ENCODE peak calls at places on chromosomes 13 and 19, in five cellular contexts. E is right atrium auricular region, F is esophagus squamous epithelium, K is K562, O is SK-N-SH. W is an unnamed sample.

GRCh38 chr19:16587031-16588023 is 15.1 kb upstream of the SLC35E1 start:
- DNase-seq in E (no peak), F (no peak), K (no peak), O (no peak), W (no peak)

GRCh38 chr13:39408512-39408911 is 194.5 kb downstream of the LHFPL6 start:
- DNase-seq in E (no peak), F (no peak), K (no peak), O (no peak), W (no peak)

GRCh38 chr19:2320057-2320456 is 8.3 kb downstream of the LSM7 start:
- DNase-seq in E (no peak), F (no peak), K (no peak), O (no peak), W (no peak)

GRCh38 chr19:934865-935422 is 9.1 kb downstream of the ARID3A start:
- DNase-seq in E (peak; percentile 83), F (no peak), K (no peak), O (peak; percentile 85), W (no peak)

GRCh38 chr19:41218615-41219507 is at the start of gene AXL:
- DNase-seq in E (peak; percentile 95), F (no peak), K (peak; percentile 42), O (peak; percentile 43), W (peak; percentile 95)

GRCh38 chr13:44969858-44970484 is 19.3 kb downstream of the NUFIP1 start:
- DNase-seq in E (no peak), F (no peak), K (no peak), O (peak; percentile 53), W (no peak)

GRCh38 chr19:28948531-28948930 is 264.4 kb downstream of the UQCRFS1 start:
- DNase-seq in E (no peak), F (no peak), K (no peak), O (no peak), W (no peak)

GRCh38 chr19:33385956-33386355 is 12.4 kb downstream of the CEBPG start:
- DNase-seq in E (no peak), F (no peak), K (no peak), O (no peak), W (no peak)

GRCh38 chr19:8254286-8255001 is 45.3 kb downstream of the CERS4 start:
- DNase-seq in E (no peak), F (no peak), K (no peak), O (no peak), W (no peak)

GRCh38 chr19:48330012-48330681 is 4.8 kb downstream of the EMP3 start:
- DNase-seq in E (no peak), F (peak; percentile 39), K (no peak), O (peak; percentile 91), W (no peak)

GRCh38 chr13:21611385-21611784 is 7.4 kb upstream of the MICU2 start:
- DNase-seq in E (no peak), F (no peak), K (no peak), O (no peak), W (no peak)

GRCh38 chr19:19656451-19657396 is 6.8 kb downstream of the ATP13A1 start:
- DNase-seq in E (no peak), F (no peak), K (no peak), O (peak; percentile 17), W (no peak)

GRCh38 chr19:29277107-29277506 is 64.2 kb upstream of the UQCRFS1 start:
- DNase-seq in E (no peak), F (no peak), K (no peak), O (no peak), W (peak; percentile 45)

GRCh38 chr19:55080121-55080914 is 4.6 kb downstream of the EPS8L1 start:
- DNase-seq in E (no peak), F (no peak), K (peak; percentile 98), O (peak; percentile 96), W (no peak)

GRCh38 chr13:46609726-46610125 is 56.8 kb downstream of the LRCH1 start:
- DNase-seq in E (no peak), F (no peak), K (no peak), O (no peak), W (no peak)

GRCh38 chr13:27007166-27007565 is 164.4 kb downstream of the USP12 start:
- DNase-seq in E (no peak), F (no peak), K (no peak), O (no peak), W (peak; percentile 45)

GRCh38 chr13:109945206-109945960 is 159.0 kb upstream of the IRS2 start:
- DNase-seq in E (no peak), F (no peak), K (no peak), O (no peak), W (no peak)

GRCh38 chr19:17784201-17785008 is 10.5 kb upstream of the B3GNT3 start:
- DNase-seq in E (peak; percentile 78), F (no peak), K (peak; percentile 73), O (peak; percentile 93), W (no peak)

GRCh38 chr13:113656831-113657671 is 947 bp downstream of the ATP4B start:
- DNase-seq in E (no peak), F (no peak), K (no peak), O (no peak), W (peak; percentile 66)

GRCh38 chr13:20461860-20462532 is 63.7 kb downstream of the CRYL1 start:
- DNase-seq in E (no peak), F (no peak), K (no peak), O (no peak), W (no peak)

GRCh38 chr13:21686761-21687391 is 16.0 kb downstream of the FGF9 start:
- DNase-seq in E (no peak), F (no peak), K (no peak), O (no peak), W (no peak)

GRCh38 chr19:47885067-47885463 is 1.1 kb downstream of the SULT2A1 start:
- DNase-seq in E (no peak), F (no peak), K (no peak), O (no peak), W (no peak)

GRCh38 chr19:6272913-6273600 is 6.7 kb downstream of the MLLT1 start:
- DNase-seq in E (no peak), F (no peak), K (no peak), O (no peak), W (no peak)

GRCh38 chr19:49872245-49873148 is 4.7 kb downstream of the AKT1S1 start:
- DNase-seq in E (no peak), F (no peak), K (no peak), O (no peak), W (no peak)

GRCh38 chr19:21604351-21604926 is 99.0 kb downstream of the ZNF429 start:
- DNase-seq in E (no peak), F (no peak), K (no peak), O (no peak), W (no peak)

GRCh38 chr13:60379837-60380236 is 17.2 kb upstream of the TDRD3 start:
- DNase-seq in E (no peak), F (no peak), K (peak; percentile 11), O (no peak), W (no peak)

GRCh38 chr19:27867981-27868380 is 1345.0 kb downstream of the UQCRFS1 start:
- DNase-seq in E (no peak), F (no peak), K (no peak), O (no peak), W (no peak)

GRCh38 chr19:35395762-35396199 is 24.9 kb downstream of the GPR42 start:
- DNase-seq in E (no peak), F (no peak), K (no peak), O (peak; percentile 32), W (no peak)

GRCh38 chr13:44271031-44271433 is 102.6 kb upstream of the SERP2 start:
- DNase-seq in E (no peak), F (no peak), K (no peak), O (no peak), W (no peak)

GRCh38 chr19:12769689-12770088 is 5.7 kb downstream of the HOOK2 start:
- DNase-seq in E (no peak), F (no peak), K (peak; percentile 63), O (no peak), W (no peak)

GRCh38 chr19:6501740-6502648 is at the start of gene TUBB4A:
- DNase-seq in E (no peak), F (no peak), K (peak; percentile 86), O (peak; percentile 95), W (no peak)

GRCh38 chr19:48501961-48502719 is 9.5 kb downstream of the LMTK3 start:
- DNase-seq in E (no peak), F (peak; percentile 61), K (peak; percentile 95), O (peak; percentile 85), W (peak; percentile 74)

GRCh38 chr19:13098291-13099072 is 4.2 kb downstream of the LYL1 start:
- DNase-seq in E (no peak), F (no peak), K (peak; percentile 25), O (no peak), W (no peak)

GRCh38 chr13:76438050-76438449 is 448.2 kb downstream of the KCTD12 start:
- DNase-seq in E (no peak), F (no peak), K (no peak), O (no peak), W (no peak)

DNA sequence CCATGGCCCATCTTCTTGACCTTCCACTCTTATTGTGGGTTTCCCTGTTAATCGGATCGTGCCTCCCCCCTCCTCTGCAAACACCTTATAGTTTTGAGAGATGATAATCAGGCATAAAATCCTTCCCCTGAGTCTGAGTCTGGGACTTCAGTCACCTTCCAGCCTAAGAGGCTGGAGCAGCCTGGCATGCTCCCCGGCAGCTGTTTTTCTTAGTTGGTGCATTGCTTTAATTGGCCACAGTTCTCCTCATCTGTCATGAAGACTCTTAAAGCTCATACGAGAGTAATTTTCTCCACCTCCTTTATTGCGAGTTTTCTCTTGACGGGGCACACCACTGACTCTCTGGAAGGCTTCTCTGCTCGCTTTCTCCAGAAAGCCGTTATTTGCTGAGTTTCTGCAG is 310.4 kb downstream of the ATP8A2 start:
- DNase-seq in E (no peak), F (no peak), K (no peak), O (no peak), W (no peak)
- H3K27ac ChIP-seq in E (no peak overlapping the region), F (no peak overlapping the region), K (no peak overlapping the region), O (no peak overlapping the region), W (no peak overlapping the region)

DNA sequence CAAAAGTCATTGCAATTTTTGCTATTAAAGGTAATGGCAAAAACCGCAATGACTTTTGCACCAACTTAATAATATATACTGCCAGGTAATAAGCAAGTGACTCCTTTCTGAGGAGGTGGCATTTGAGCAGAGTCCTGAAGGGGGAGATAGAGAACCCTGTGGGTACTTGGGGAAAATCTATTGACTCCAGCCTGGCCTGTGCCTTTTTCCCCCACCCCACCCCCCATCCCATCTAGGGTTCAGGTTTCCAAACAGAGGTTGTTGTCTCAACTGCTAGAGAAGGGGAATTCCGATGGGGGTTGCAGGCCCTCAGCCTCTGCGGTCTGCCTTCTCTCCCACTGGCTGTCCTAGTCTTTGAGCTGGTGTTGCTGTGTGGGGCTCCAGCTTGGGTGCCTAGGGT is 11.5 kb downstream of the S1PR2 start:
- DNase-seq in E (no peak), F (no peak), K (peak; percentile 51), O (no peak), W (no peak)
- TF ChIP-seq CTCF in E (no peak), F (no peak), K (peak; percentile 65), O (no peak), W (no peak)

GRCh38 chr19:38650180-38650775 is 2.8 kb downstream of the ACTN4 start:
- DNase-seq in E (no peak), F (no peak), K (no peak), O (no peak), W (no peak)
- H3K27ac ChIP-seq in E (peak overlapping the region; percentile 98), F (peak overlapping the region; percentile 99), K (peak overlapping the region; percentile 61), O (peak overlapping the region; percentile 99), W (peak overlapping the region; percentile 99)

DNA sequence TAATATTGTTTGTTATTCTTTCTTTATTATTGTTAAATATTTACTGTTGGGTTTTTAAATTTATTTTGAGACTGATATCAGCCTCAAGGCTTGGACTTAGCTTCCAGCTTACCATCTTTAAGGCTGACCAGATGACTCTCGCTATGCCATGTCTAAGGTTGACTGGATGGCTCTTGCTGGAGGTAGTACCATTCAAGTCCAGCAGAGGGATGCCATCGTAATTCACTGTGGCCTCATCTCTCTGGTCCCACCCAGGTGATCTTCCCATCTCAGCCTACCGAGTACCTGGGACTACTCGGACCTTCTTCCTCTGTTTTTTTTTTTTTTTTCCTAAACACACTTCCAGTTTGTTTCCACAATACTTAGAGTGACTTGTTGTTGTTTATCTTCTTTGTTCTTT is 41.7 kb upstream of the ZNF91 start:
- DNase-seq in E (no peak), F (no peak), K (peak; percentile 33), O (no peak), W (no peak)
- TF ChIP-seq CTCF in E (no peak), F (no peak), K (peak; percentile 20), O (peak; percentile 35), W (no peak)

W was measured in coronary artery.